ENCODE peak calls at places on chromosome 18, in six cellular contexts. C is KBM-7; W is left ventricle myocardium inferior; K is GM12865; U is stimulated activated CD4-positive, alpha-beta T cell treated with anti-CD3 and anti-CD28 coated beads, Interleukin-15, amount 100 ng/mL, for 24 hours; P is mucosa of gallbladder. X is an unnamed sample.

GRCh38 chr18:27404855-27405254 is 219.7 kb upstream of the CHST9 start:
- DNase-seq in W (no peak), K (no peak), P (no peak), U (no peak), C (no peak), X (no peak)

GRCh38 chr18:10057808-10058791 is 144.3 kb downstream of the VAPA start:
- DNase-seq in P (no peak), K (no peak), W (no peak), C (peak), U (no peak), X (no peak)

GRCh38 chr18:75923169-75923568 is 495.7 kb upstream of the SMIM21 start:
- DNase-seq in P (peak), C (no peak), U (no peak), W (peak), K (no peak), X (no peak)

GRCh38 chr18:10580215-10580614 is 54.4 kb downstream of the NAPG start:
- DNase-seq in P (no peak), C (no peak), W (no peak), K (no peak), U (no peak), X (no peak)

GRCh38 chr18:68275616-68276015 is 439.3 kb downstream of the TMX3 start:
- DNase-seq in P (no peak), C (no peak), U (no peak), W (no peak), K (no peak), X (no peak)

GRCh38 chr18:12023375-12023774 is 42.1 kb downstream of the IMPA2 start:
- DNase-seq in C (no peak), P (peak), W (no peak), K (no peak), U (no peak), X (no peak)

GRCh38 chr18:44679912-44680270 is 797 bp upstream of the SETBP1 start:
- DNase-seq in C (peak), K (peak), P (peak), W (peak), U (peak), X (peak)

GRCh38 chr18:12765127-12765526 is 62.3 kb downstream of the PSMG2 start:
- DNase-seq in W (no peak), K (no peak), P (no peak), U (no peak), C (no peak), X (no peak)

GRCh38 chr18:58135806-58136331 is 91.8 kb downstream of the NEDD4L start:
- DNase-seq in W (no peak), K (peak), C (peak), U (peak), P (peak), X (peak)

GRCh38 chr18:23142285-23142929 is 7.1 kb downstream of the CABLES1 start:
- DNase-seq in K (no peak), W (no peak), U (no peak), C (no peak), P (no peak), X (no peak)

GRCh38 chr18:67517224-67517765 is 775 bp upstream of the DSEL start:
- DNase-seq in U (peak), K (peak), P (peak), C (no peak), W (peak), X (no peak)

GRCh38 chr18:62788891-62789290 is 73.5 kb downstream of the PHLPP1 start:
- DNase-seq in C (peak), U (no peak), K (no peak), P (no peak), W (no peak), X (no peak)

GRCh38 chr18:39591647-39592046 is 2026.0 kb upstream of the CELF4 start:
- DNase-seq in K (no peak), P (no peak), U (no peak), C (no peak), W (no peak), X (no peak)

GRCh38 chr18:13797157-13797611 is 26.8 kb upstream of the MC5R start:
- DNase-seq in K (no peak), C (no peak), W (no peak), U (no peak), P (no peak), X (no peak)

GRCh38 chr18:48409591-48410094 is 460 bp upstream of the ZBTB7C start:
- DNase-seq in U (peak), W (peak), P (no peak), K (no peak), C (peak), X (no peak)

GRCh38 chr18:10530852-10531251 is 5.0 kb downstream of the NAPG start:
- DNase-seq in W (no peak), C (no peak), P (no peak), K (no peak), U (peak), X (no peak)

GRCh38 chr18:3493501-3494244 is 43.7 kb downstream of the TGIF1 start:
- DNase-seq in C (peak), P (no peak), U (no peak), W (no peak), K (no peak), X (no peak)

GRCh38 chr18:79936641-79937040 is 14.8 kb downstream of the SLC66A2 start:
- DNase-seq in W (no peak), P (no peak), U (no peak), C (no peak), K (no peak), X (no peak)

GRCh38 chr18:31218671-31219383 is 56.2 kb upstream of the DSC1 start:
- DNase-seq in W (no peak), C (no peak), P (no peak), K (no peak), U (no peak), X (no peak)

GRCh38 chr18:13730486-13730885 is 4.0 kb downstream of the RNMT start:
- DNase-seq in U (no peak), C (no peak), K (no peak), W (no peak), P (no peak), X (no peak)